ENCODE peak calls at places on chromosome 18, in seven cellular contexts. S is mucosa of descending colon, V is Panc1, R is GM23338, F is cardiac muscle cell, J is MM.1S, E is upper lobe of right lung. C is an unnamed sample.

GRCh38 chr18:63237486-63237885 is 82.1 kb downstream of the BCL2 start:
- DNase-seq in F (no peak), R (peak; percentile 4), S (no peak), V (no peak), E (no peak), J (no peak), C (no peak)

GRCh38 chr18:79645291-79645983 is 34.2 kb upstream of the CTDP1 start:
- DNase-seq in E (no peak), J (peak; percentile 56), R (no peak), V (no peak), F (no peak), S (no peak), C (no peak)

GRCh38 chr18:35376742-35377695 is at the start of gene ZNF396:
- DNase-seq in E (peak; percentile 95), R (peak; percentile 94), V (peak; percentile 7), F (peak; percentile 78), S (peak; percentile 91), J (peak; percentile 60), C (peak; percentile 93)

GRCh38 chr18:57087985-57088384 is 58.9 kb upstream of the BOD1L2 start:
- DNase-seq in S (peak; percentile 55), V (no peak), R (no peak), J (no peak), E (no peak), F (no peak), C (no peak)

GRCh38 chr18:36476433-36476832 is 178.9 kb downstream of the FHOD3 start:
- DNase-seq in F (no peak), R (no peak), E (no peak), J (no peak), S (no peak), V (no peak), C (no peak)

GRCh38 chr18:27363918-27364317 is 178.8 kb upstream of the CHST9 start:
- DNase-seq in E (no peak), J (no peak), S (no peak), F (peak; percentile 30), R (peak; percentile 46), V (no peak), C (no peak)

GRCh38 chr18:57438669-57439616 is 3.8 kb downstream of the ONECUT2 start:
- DNase-seq in S (no peak), F (no peak), E (no peak), R (peak; percentile 12), V (no peak), J (no peak), C (no peak)

GRCh38 chr18:3935316-3935715 is 485.3 kb downstream of the TGIF1 start:
- DNase-seq in J (no peak), V (no peak), R (peak; percentile 21), S (no peak), F (no peak), E (no peak), C (no peak)

GRCh38 chr18:21991897-21992296 is 177.5 kb upstream of the GATA6 start:
- DNase-seq in F (no peak), E (no peak), J (no peak), R (peak; percentile 66), V (no peak), S (no peak), C (no peak)

GRCh38 chr18:77870238-77870637 is 620.6 kb downstream of the GALR1 start:
- DNase-seq in S (no peak), F (no peak), J (no peak), V (no peak), E (no peak), R (no peak), C (no peak)

GRCh38 chr18:79396431-79397287 is 929 bp downstream of the NFATC1 start:
- DNase-seq in E (peak; percentile 76), R (no peak), S (peak; percentile 61), F (peak; percentile 71), J (no peak), V (no peak), C (peak; percentile 67)

GRCh38 chr18:76446321-76446720 is 48.7 kb downstream of the ZNF516 start:
- DNase-seq in S (no peak), J (no peak), E (no peak), F (no peak), R (no peak), V (no peak), C (no peak)

GRCh38 chr18:11488175-11488574 is 121.2 kb upstream of the SLC35G4 start:
- DNase-seq in E (no peak), R (no peak), F (no peak), J (no peak), V (no peak), S (no peak), C (no peak)

GRCh38 chr18:12554796-12555388 is 103.0 kb downstream of the SPIRE1 start:
- DNase-seq in F (no peak), S (no peak), V (no peak), R (no peak), E (no peak), J (no peak), C (no peak)

GRCh38 chr18:23879126-23879525 is 135.4 kb upstream of the TTC39C start:
- DNase-seq in J (no peak), E (no peak), F (no peak), S (no peak), V (no peak), R (no peak), C (no peak)

GRCh38 chr18:36499938-36500337 is 202.4 kb downstream of the FHOD3 start:
- DNase-seq in J (no peak), F (no peak), R (no peak), S (no peak), E (no peak), V (no peak), C (no peak)

GRCh38 chr18:45874501-45875184 is 49.2 kb downstream of the SIGLEC15 start:
- DNase-seq in J (peak; percentile 56), V (no peak), R (no peak), F (no peak), S (no peak), E (no peak), C (no peak)

GRCh38 chr18:66616523-66616983 is 12.7 kb upstream of the CDH19 start:
- DNase-seq in F (peak; percentile 52), E (no peak), R (peak; percentile 75), V (no peak), S (peak; percentile 7), J (peak; percentile 24), C (no peak)

GRCh38 chr18:3305354-3305762 is 43.4 kb downstream of the MYL12B start:
- DNase-seq in V (peak; percentile 69), S (no peak), E (no peak), J (no peak), R (no peak), F (no peak), C (no peak)

DNA sequence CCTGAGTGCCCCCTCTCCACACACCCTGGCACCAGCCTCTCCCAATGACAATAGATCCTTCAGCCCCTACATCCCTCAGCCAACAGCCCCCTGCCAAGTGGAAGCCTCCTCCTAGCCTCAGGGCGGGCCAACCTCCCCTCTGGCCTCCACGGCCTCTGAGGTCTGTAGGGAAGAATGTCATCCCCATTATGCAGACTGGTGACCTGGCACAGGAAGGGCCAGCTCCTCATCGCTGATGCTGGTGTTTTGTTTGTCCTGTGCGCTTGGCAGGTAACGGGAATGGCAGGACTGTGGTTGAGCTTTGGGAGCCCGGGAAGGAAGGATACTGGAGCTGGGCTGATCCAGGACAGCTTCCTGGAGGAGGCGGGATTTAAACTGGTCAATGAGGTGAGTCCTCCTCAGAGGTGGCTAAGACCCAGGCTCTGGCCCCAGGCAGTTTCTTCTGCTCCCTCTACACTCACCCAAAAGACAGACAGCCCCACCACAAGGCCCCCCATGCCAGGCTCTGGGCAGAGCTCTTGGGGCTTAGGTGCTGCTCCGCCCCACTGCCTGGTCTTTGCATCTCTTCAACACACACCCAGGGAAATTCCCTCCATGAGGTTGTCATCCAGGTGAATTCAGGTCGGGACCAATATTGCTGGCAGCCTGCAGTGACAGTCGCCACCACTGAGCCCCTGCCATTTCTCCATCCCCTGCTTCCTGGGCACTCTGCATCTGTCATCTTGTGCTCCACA is 75.2 kb upstream of the SMAD7 start:
- DNase-seq in F (no peak), E (no peak), R (no peak), S (no peak), V (no peak), J (no peak), C (no peak)
- H3K4me3 ChIP-seq in F (no peak overlapping the region), E (no peak overlapping the region), R (no peak overlapping the region), S (no peak overlapping the region), V (no peak overlapping the region), J (no peak overlapping the region), C (no peak overlapping the region)

DNA sequence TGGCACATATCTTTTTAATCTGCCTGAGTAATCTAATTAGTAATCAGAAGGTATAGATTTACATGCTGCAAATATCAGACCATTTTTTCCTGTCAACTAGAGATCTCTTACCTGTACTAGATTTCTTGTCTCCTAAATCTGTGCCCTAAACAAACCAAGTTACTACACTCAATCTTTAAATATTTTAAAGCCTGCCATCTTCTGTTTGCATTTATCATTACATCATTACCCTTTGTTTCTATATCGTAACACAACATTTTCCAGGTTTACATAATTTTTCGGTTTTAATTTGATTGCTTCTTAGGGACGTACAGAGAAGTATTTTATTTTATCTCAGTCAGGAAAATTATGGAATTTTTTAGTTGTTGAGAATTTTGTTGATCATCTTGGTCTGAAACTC is 25.7 kb downstream of the PSMA8 start:
- DNase-seq in E (no peak), S (no peak), V (no peak), J (peak; percentile 28), R (peak; percentile 4), F (no peak), C (no peak)
- TF ChIP-seq CTCF in E (no peak), S (no peak), V (peak; percentile 34), J (peak; percentile 48), R (peak; percentile 32), F (peak; percentile 6), C (no peak)

GRCh38 chr18:75220786-75221355 is 10.3 kb downstream of the TSHZ1 start:
- DNase-seq in J (no peak), V (no peak), R (no peak), F (no peak), S (no peak), E (no peak), C (no peak)

GRCh38 chr18:75223687-75224347 is 13.2 kb downstream of the TSHZ1 start:
- DNase-seq in E (no peak), V (no peak), J (no peak), S (no peak), F (no peak), R (no peak), C (no peak)

GRCh38 chr18:75221397-75221796 is 10.8 kb downstream of the TSHZ1 start:
- DNase-seq in V (no peak), R (no peak), F (no peak), J (no peak), S (no peak), E (no peak), C (no peak)

GRCh38 chr18:75219684-75220083 is 9.1 kb downstream of the TSHZ1 start:
- DNase-seq in J (no peak), S (no peak), F (no peak), R (no peak), E (no peak), V (no peak), C (no peak)

DNA sequence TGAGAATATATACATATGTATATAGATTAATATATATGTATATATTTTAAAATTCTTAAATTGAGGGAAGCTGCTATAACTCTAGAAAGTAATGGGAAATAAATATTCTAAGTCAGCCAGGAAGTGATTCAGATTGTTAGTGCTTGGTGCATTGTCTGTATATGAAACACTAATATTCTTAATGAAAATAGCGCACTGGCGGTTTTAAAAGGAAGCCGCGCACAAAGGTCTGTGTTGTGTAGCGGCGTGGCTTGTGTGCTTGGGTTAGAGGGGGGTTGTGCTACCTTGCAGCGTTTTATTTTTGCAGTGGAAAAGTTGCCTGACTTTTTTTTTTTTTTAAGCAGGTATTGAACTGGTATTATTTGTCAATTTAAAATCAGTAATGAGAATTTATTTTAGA is 11.3 kb downstream of the TSHZ1 start:
- DNase-seq in F (no peak), E (no peak), R (no peak), S (no peak), V (no peak), J (no peak), C (no peak)
- H3K4me1 ChIP-seq in F (peaks cover 21% of the 10 kb centered on the region), E (peaks cover 42% of the 10 kb centered on the region), R (no peaks in the 10 kb centered on the region), S (peaks cover 33% of the 10 kb centered on the region), V (no peaks in the 10 kb centered on the region), J (no peaks in the 10 kb centered on the region), C (peaks cover 34% of the 10 kb centered on the region)

GRCh38 chr18:40769786-40770185 is 1185.2 kb upstream of the PIK3C3 start:
- DNase-seq in S (no peak), R (no peak), V (no peak), F (no peak), E (no peak), J (no peak), C (no peak)
- H3K4me3 ChIP-seq in S (no peak overlapping the region), R (no peak overlapping the region), V (no peak overlapping the region), F (no peak overlapping the region), E (no peak overlapping the region), J (no peak overlapping the region), C (no peak overlapping the region)

C was measured in lower lobe of right lung.